ENCODE peak calls at places on chromosomes 11 and 22, in six cellular contexts. One of them, this sample, is unnamed.
A peak's percentile ranks its signal among the peaks of the same experiment; 100 is the strongest.

GRCh38 chr11:63814383-63814736 is 1.1 kb downstream of the SPINDOC start:
- DNase-seq in activated CD4-positive, CD25-positive, alpha-beta regulatory T cell treated with anti-CD3 and anti-CD28 coated beads, Interleukin-2, amount 50 U/mL, for 72 hours: no peak
- DNase-seq in GM04503: no peak
- DNase-seq in myocyte: peak; percentile 9
- DNase-seq in left colon: no peak
- DNase-seq in stimulated activated CD4-positive, alpha-beta T cell treated with anti-CD3 and anti-CD28 coated beads, Interleukin-2, amount 100 ng/mL, for 48 hours: no peak
- DNase-seq in this sample: no peak

GRCh38 chr22:25111579-25112517 is 87.8 kb upstream of the CRYBB3 start:
- DNase-seq in stimulated activated CD4-positive, alpha-beta T cell treated with anti-CD3 and anti-CD28 coated beads, Interleukin-2, amount 100 ng/mL, for 48 hours: no peak
- DNase-seq in left colon: peak; percentile 78
- DNase-seq in GM04503: no peak
- DNase-seq in myocyte: peak; percentile 40
- DNase-seq in activated CD4-positive, CD25-positive, alpha-beta regulatory T cell treated with anti-CD3 and anti-CD28 coated beads, Interleukin-2, amount 50 U/mL, for 72 hours: no peak
- DNase-seq in this sample: peak; percentile 63

GRCh38 chr11:1055109-1055703 is 18.7 kb upstream of the MUC6 start:
- DNase-seq in left colon: peak; percentile 26
- DNase-seq in activated CD4-positive, CD25-positive, alpha-beta regulatory T cell treated with anti-CD3 and anti-CD28 coated beads, Interleukin-2, amount 50 U/mL, for 72 hours: no peak
- DNase-seq in myocyte: no peak
- DNase-seq in stimulated activated CD4-positive, alpha-beta T cell treated with anti-CD3 and anti-CD28 coated beads, Interleukin-2, amount 100 ng/mL, for 48 hours: no peak
- DNase-seq in GM04503: no peak
- DNase-seq in this sample: peak; percentile 32

GRCh38 chr11:121329786-121330395 is 37.3 kb downstream of the SC5D start:
- DNase-seq in activated CD4-positive, CD25-positive, alpha-beta regulatory T cell treated with anti-CD3 and anti-CD28 coated beads, Interleukin-2, amount 50 U/mL, for 72 hours: no peak
- DNase-seq in left colon: no peak
- DNase-seq in myocyte: no peak
- DNase-seq in GM04503: no peak
- DNase-seq in stimulated activated CD4-positive, alpha-beta T cell treated with anti-CD3 and anti-CD28 coated beads, Interleukin-2, amount 100 ng/mL, for 48 hours: no peak
- DNase-seq in this sample: no peak

GRCh38 chr22:19943665-19944026 is 2.0 kb upstream of the TXNRD2 start:
- DNase-seq in myocyte: peak; percentile 97
- DNase-seq in activated CD4-positive, CD25-positive, alpha-beta regulatory T cell treated with anti-CD3 and anti-CD28 coated beads, Interleukin-2, amount 50 U/mL, for 72 hours: no peak
- DNase-seq in left colon: no peak
- DNase-seq in GM04503: peak; percentile 64
- DNase-seq in stimulated activated CD4-positive, alpha-beta T cell treated with anti-CD3 and anti-CD28 coated beads, Interleukin-2, amount 100 ng/mL, for 48 hours: no peak
- DNase-seq in this sample: no peak

GRCh38 chr22:37486224-37486845 is at the start of gene MFNG:
- DNase-seq in left colon: peak; percentile 84
- DNase-seq in activated CD4-positive, CD25-positive, alpha-beta regulatory T cell treated with anti-CD3 and anti-CD28 coated beads, Interleukin-2, amount 50 U/mL, for 72 hours: peak; percentile 79
- DNase-seq in GM04503: no peak
- DNase-seq in myocyte: peak; percentile 92
- DNase-seq in stimulated activated CD4-positive, alpha-beta T cell treated with anti-CD3 and anti-CD28 coated beads, Interleukin-2, amount 100 ng/mL, for 48 hours: peak; percentile 69
- DNase-seq in this sample: peak; percentile 82

GRCh38 chr11:114209904-114210303 is 86.3 kb upstream of the NNMT start:
- DNase-seq in left colon: no peak
- DNase-seq in myocyte: no peak
- DNase-seq in activated CD4-positive, CD25-positive, alpha-beta regulatory T cell treated with anti-CD3 and anti-CD28 coated beads, Interleukin-2, amount 50 U/mL, for 72 hours: no peak
- DNase-seq in GM04503: no peak
- DNase-seq in stimulated activated CD4-positive, alpha-beta T cell treated with anti-CD3 and anti-CD28 coated beads, Interleukin-2, amount 100 ng/mL, for 48 hours: no peak
- DNase-seq in this sample: peak; percentile 36

GRCh38 chr11:62794201-62794775 is 2.5 kb upstream of the TMEM223 start:
- DNase-seq in stimulated activated CD4-positive, alpha-beta T cell treated with anti-CD3 and anti-CD28 coated beads, Interleukin-2, amount 100 ng/mL, for 48 hours: no peak
- DNase-seq in GM04503: no peak
- DNase-seq in activated CD4-positive, CD25-positive, alpha-beta regulatory T cell treated with anti-CD3 and anti-CD28 coated beads, Interleukin-2, amount 50 U/mL, for 72 hours: no peak
- DNase-seq in left colon: no peak
- DNase-seq in myocyte: no peak
- DNase-seq in this sample: no peak

GRCh38 chr11:134581966-134582787 is 170.1 kb upstream of the B3GAT1 start:
- DNase-seq in activated CD4-positive, CD25-positive, alpha-beta regulatory T cell treated with anti-CD3 and anti-CD28 coated beads, Interleukin-2, amount 50 U/mL, for 72 hours: no peak
- DNase-seq in stimulated activated CD4-positive, alpha-beta T cell treated with anti-CD3 and anti-CD28 coated beads, Interleukin-2, amount 100 ng/mL, for 48 hours: no peak
- DNase-seq in left colon: no peak
- DNase-seq in GM04503: no peak
- DNase-seq in myocyte: no peak
- DNase-seq in this sample: no peak

GRCh38 chr22:47045691-47046410 is 283.4 kb downstream of the TBC1D22A start:
- DNase-seq in left colon: peak; percentile 18
- DNase-seq in activated CD4-positive, CD25-positive, alpha-beta regulatory T cell treated with anti-CD3 and anti-CD28 coated beads, Interleukin-2, amount 50 U/mL, for 72 hours: no peak
- DNase-seq in GM04503: no peak
- DNase-seq in myocyte: no peak
- DNase-seq in stimulated activated CD4-positive, alpha-beta T cell treated with anti-CD3 and anti-CD28 coated beads, Interleukin-2, amount 100 ng/mL, for 48 hours: no peak
- DNase-seq in this sample: peak; percentile 56

GRCh38 chr11:3222003-3222855 is 3.6 kb upstream of the MRGPRG start:
- DNase-seq in left colon: no peak
- DNase-seq in activated CD4-positive, CD25-positive, alpha-beta regulatory T cell treated with anti-CD3 and anti-CD28 coated beads, Interleukin-2, amount 50 U/mL, for 72 hours: peak; percentile 19
- DNase-seq in stimulated activated CD4-positive, alpha-beta T cell treated with anti-CD3 and anti-CD28 coated beads, Interleukin-2, amount 100 ng/mL, for 48 hours: no peak
- DNase-seq in myocyte: no peak
- DNase-seq in GM04503: no peak
- DNase-seq in this sample: no peak

GRCh38 chr11:27228232-27228631 is 134.8 kb downstream of the CCDC34 start:
- DNase-seq in GM04503: no peak
- DNase-seq in myocyte: no peak
- DNase-seq in left colon: no peak
- DNase-seq in stimulated activated CD4-positive, alpha-beta T cell treated with anti-CD3 and anti-CD28 coated beads, Interleukin-2, amount 100 ng/mL, for 48 hours: no peak
- DNase-seq in activated CD4-positive, CD25-positive, alpha-beta regulatory T cell treated with anti-CD3 and anti-CD28 coated beads, Interleukin-2, amount 50 U/mL, for 72 hours: no peak
- DNase-seq in this sample: no peak

GRCh38 chr22:19641254-19641982 is 72.9 kb upstream of the SEPTIN5 start:
- DNase-seq in left colon: no peak
- DNase-seq in activated CD4-positive, CD25-positive, alpha-beta regulatory T cell treated with anti-CD3 and anti-CD28 coated beads, Interleukin-2, amount 50 U/mL, for 72 hours: peak; percentile 21
- DNase-seq in myocyte: no peak
- DNase-seq in GM04503: no peak
- DNase-seq in stimulated activated CD4-positive, alpha-beta T cell treated with anti-CD3 and anti-CD28 coated beads, Interleukin-2, amount 100 ng/mL, for 48 hours: no peak
- DNase-seq in this sample: peak; percentile 69

GRCh38 chr11:75242722-75243600 is 2.4 kb downstream of the TPBGL start:
- DNase-seq in GM04503: no peak
- DNase-seq in left colon: peak; percentile 15
- DNase-seq in myocyte: no peak
- DNase-seq in stimulated activated CD4-positive, alpha-beta T cell treated with anti-CD3 and anti-CD28 coated beads, Interleukin-2, amount 100 ng/mL, for 48 hours: no peak
- DNase-seq in activated CD4-positive, CD25-positive, alpha-beta regulatory T cell treated with anti-CD3 and anti-CD28 coated beads, Interleukin-2, amount 50 U/mL, for 72 hours: peak; percentile 25
- DNase-seq in this sample: no peak

GRCh38 chr11:61042961-61043540 is 59.2 kb upstream of the CD5 start:
- DNase-seq in stimulated activated CD4-positive, alpha-beta T cell treated with anti-CD3 and anti-CD28 coated beads, Interleukin-2, amount 100 ng/mL, for 48 hours: no peak
- DNase-seq in activated CD4-positive, CD25-positive, alpha-beta regulatory T cell treated with anti-CD3 and anti-CD28 coated beads, Interleukin-2, amount 50 U/mL, for 72 hours: no peak
- DNase-seq in GM04503: no peak
- DNase-seq in left colon: no peak
- DNase-seq in myocyte: no peak
- DNase-seq in this sample: no peak

GRCh38 chr11:17142450-17142849 is 65.0 kb upstream of the RPS13 start:
- DNase-seq in activated CD4-positive, CD25-positive, alpha-beta regulatory T cell treated with anti-CD3 and anti-CD28 coated beads, Interleukin-2, amount 50 U/mL, for 72 hours: no peak
- DNase-seq in GM04503: no peak
- DNase-seq in left colon: no peak
- DNase-seq in stimulated activated CD4-positive, alpha-beta T cell treated with anti-CD3 and anti-CD28 coated beads, Interleukin-2, amount 100 ng/mL, for 48 hours: no peak
- DNase-seq in myocyte: no peak
- DNase-seq in this sample: no peak